ENCODE peak calls at places on chromosomes 16 and 17, in nine cellular contexts. L is activated CD4-positive, alpha-beta T cell treated with anti-CD3 and anti-CD28 coated beads for 48 hours; I is fibroblast of villous mesenchyme; N is lower leg skin; W is neural crest cell; F is omental fat pad; Z is activated CD8-positive, alpha-beta memory T cell treated with anti-CD3 and anti-CD28 coated beads, Interleukin-2, amount 50 U/mL, for 4 hours; H is stimulated activated CD4-positive, alpha-beta T cell treated with anti-CD3 and anti-CD28 coated beads, Interleukin-4, amount 100 ng/mL, for 48 hours; G is NCI-H2081. C is an unnamed sample.
A peak's percentile ranks its signal among the peaks of the same experiment; 100 is the strongest.

GRCh38 chr17:40121191-40121885 is 433 bp upstream of the MSL1 start:
- DNase-seq in L (peak; percentile 41), I (peak; percentile 61), N (no peak), W (peak; percentile 46), F (no peak), Z (no peak), H (no peak), G (peak; percentile 67), C (peak; percentile 69)

GRCh38 chr17:39913989-39914388 is 4.4 kb downstream of the GSDMB start:
- DNase-seq in L (no peak), I (no peak), N (no peak), W (no peak), F (no peak), Z (no peak), H (no peak), G (no peak), C (no peak)

GRCh38 chr16:83717814-83718213 is 90.0 kb upstream of the HSBP1 start:
- DNase-seq in L (no peak), I (no peak), N (no peak), W (no peak), F (no peak), Z (no peak), H (no peak), G (no peak), C (no peak)

GRCh38 chr17:50420419-50421112 is 5.5 kb upstream of the ACSF2 start:
- DNase-seq in L (no peak), I (peak; percentile 55), N (no peak), W (no peak), F (no peak), Z (no peak), H (no peak), G (no peak), C (no peak)

GRCh38 chr16:30562021-30562420 is 3.8 kb upstream of the ZNF764 start:
- DNase-seq in L (no peak), I (no peak), N (no peak), W (no peak), F (no peak), Z (no peak), H (no peak), G (no peak), C (no peak)

GRCh38 chr16:66295761-66296546 is 70.5 kb upstream of the CDH5 start:
- DNase-seq in L (no peak), I (no peak), N (peak; percentile 66), W (no peak), F (no peak), Z (no peak), H (no peak), G (no peak), C (no peak)

GRCh38 chr17:77419547-77420475 is 279.0 kb downstream of the SEC14L1 start:
- DNase-seq in L (no peak), I (no peak), N (no peak), W (no peak), F (no peak), Z (no peak), H (no peak), G (peak; percentile 61), C (no peak)

GRCh38 chr16:87581867-87582220 is 20.5 kb upstream of the JPH3 start:
- DNase-seq in L (no peak), I (peak; percentile 99), N (peak; percentile 95), W (no peak), F (peak; percentile 75), Z (no peak), H (no peak), G (no peak), C (no peak)

GRCh38 chr17:74011963-74012362 is 191.5 kb upstream of the RPL38 start:
- DNase-seq in L (no peak), I (no peak), N (no peak), W (no peak), F (no peak), Z (no peak), H (no peak), G (peak; percentile 88), C (no peak)

GRCh38 chr16:31113420-31114124 is 3.9 kb upstream of the KAT8 start:
- DNase-seq in L (no peak), I (no peak), N (no peak), W (no peak), F (no peak), Z (no peak), H (no peak), G (no peak), C (no peak)

GRCh38 chr16:50001144-50001543 is 23.9 kb upstream of the CNEP1R1 start:
- DNase-seq in L (no peak), I (no peak), N (no peak), W (no peak), F (no peak), Z (no peak), H (no peak), G (no peak), C (no peak)

GRCh38 chr17:17823433-17824118 is 13.2 kb downstream of the SREBF1 start:
- DNase-seq in L (peak; percentile 83), I (peak; percentile 79), N (peak; percentile 97), W (peak; percentile 83), F (peak; percentile 50), Z (peak; percentile 71), H (peak; percentile 66), G (peak; percentile 82), C (peak; percentile 85)

GRCh38 chr17:51590071-51590470 is 329.7 kb downstream of the UTP18 start:
- DNase-seq in L (no peak), I (no peak), N (no peak), W (no peak), F (no peak), Z (no peak), H (no peak), G (no peak), C (no peak)

GRCh38 chr16:16062023-16062932 is 112.9 kb downstream of the ABCC1 start:
- DNase-seq in L (no peak), I (peak; percentile 26), N (no peak), W (no peak), F (no peak), Z (no peak), H (no peak), G (no peak), C (no peak)

GRCh38 chr17:19343256-19343630 is 19.3 kb downstream of the B9D1 start:
- DNase-seq in L (no peak), I (no peak), N (no peak), W (no peak), F (no peak), Z (no peak), H (no peak), G (no peak), C (no peak)

GRCh38 chr16:17852977-17853702 is 382.4 kb upstream of the XYLT1 start:
- DNase-seq in L (no peak), I (no peak), N (no peak), W (no peak), F (no peak), Z (no peak), H (no peak), G (no peak), C (no peak)

GRCh38 chr17:30964878-30965277 is 6.0 kb upstream of the RNF135 start:
- DNase-seq in L (no peak), I (peak; percentile 25), N (peak; percentile 32), W (no peak), F (no peak), Z (no peak), H (no peak), G (no peak), C (no peak)

GRCh38 chr17:8273884-8274444 is 14.5 kb upstream of the RANGRF start:
- DNase-seq in L (no peak), I (no peak), N (no peak), W (no peak), F (no peak), Z (no peak), H (no peak), G (no peak), C (no peak)

GRCh38 chr17:14197582-14197981 is 39.1 kb downstream of the CDRT15 start:
- DNase-seq in L (peak; percentile 80), I (no peak), N (no peak), W (no peak), F (no peak), Z (peak; percentile 51), H (peak; percentile 46), G (peak; percentile 40), C (no peak)

GRCh38 chr17:34364741-34365140 is 1.7 kb upstream of the CCL1 start:
- DNase-seq in L (no peak), I (no peak), N (no peak), W (no peak), F (no peak), Z (no peak), H (no peak), G (no peak), C (no peak)

GRCh38 chr16:81931927-81932326 is 79.3 kb downstream of the SDR42E1 start:
- DNase-seq in L (no peak), I (no peak), N (no peak), W (no peak), F (no peak), Z (no peak), H (no peak), G (no peak), C (no peak)

GRCh38 chr16:69589434-69590269 is 23.9 kb downstream of the NFAT5 start:
- DNase-seq in L (no peak), I (no peak), N (no peak), W (no peak), F (no peak), Z (no peak), H (no peak), G (no peak), C (no peak)

GRCh38 chr16:1789643-1790045 is 3.9 kb downstream of the IGFALS start:
- DNase-seq in L (no peak), I (no peak), N (peak; percentile 85), W (no peak), F (no peak), Z (no peak), H (no peak), G (no peak), C (no peak)

GRCh38 chr16:80718480-80719220 is 85.7 kb downstream of the CDYL2 start:
- DNase-seq in L (no peak), I (peak; percentile 31), N (no peak), W (no peak), F (no peak), Z (no peak), H (no peak), G (no peak), C (no peak)

GRCh38 chr16:6453742-6454141 is 878.9 kb upstream of the RBFOX1 start:
- DNase-seq in L (no peak), I (no peak), N (no peak), W (no peak), F (no peak), Z (no peak), H (no peak), G (no peak), C (no peak)

GRCh38 chr17:44108440-44109311 is 14.8 kb downstream of the HDAC5 start:
- DNase-seq in L (no peak), I (peak; percentile 96), N (peak; percentile 93), W (no peak), F (no peak), Z (no peak), H (no peak), G (no peak), C (no peak)

C was measured in hippocampal formation.